ENCODE peak calls at places on chromosomes 5 and 9, in four cellular contexts. One of them, this sample, is unnamed.

GRCh38 chr9:132582786-132583583 is 579 bp downstream of the BARHL1 start:
- DNase-seq in mammary epithelial cell: no peak
- DNase-seq in brain microvascular endothelial cell: no peak
- DNase-seq in MCF 10A: no peak
- DNase-seq in this sample: no peak

GRCh38 chr5:80964919-80965318 is 4.8 kb downstream of the RASGRF2 start:
- DNase-seq in mammary epithelial cell: no peak
- DNase-seq in brain microvascular endothelial cell: no peak
- DNase-seq in MCF 10A: no peak
- DNase-seq in this sample: no peak

GRCh38 chr5:119070578-119070827 is 384 bp upstream of the DMXL1 start:
- DNase-seq in mammary epithelial cell: no peak
- DNase-seq in brain microvascular endothelial cell: no peak
- DNase-seq in MCF 10A: no peak
- DNase-seq in this sample: no peak

GRCh38 chr9:117286245-117286644 is 128.6 kb downstream of the ASTN2 start:
- DNase-seq in mammary epithelial cell: no peak
- DNase-seq in brain microvascular endothelial cell: no peak
- DNase-seq in MCF 10A: no peak
- DNase-seq in this sample: no peak

GRCh38 chr5:125492977-125493376 is 746.5 kb upstream of the ZNF608 start:
- DNase-seq in mammary epithelial cell: no peak
- DNase-seq in brain microvascular endothelial cell: no peak
- DNase-seq in MCF 10A: no peak
- DNase-seq in this sample: no peak

GRCh38 chr5:67211926-67212325 is 15.3 kb upstream of the CD180 start:
- DNase-seq in mammary epithelial cell: peak
- DNase-seq in brain microvascular endothelial cell: peak
- DNase-seq in MCF 10A: peak
- DNase-seq in this sample: peak

GRCh38 chr9:90946981-90947380 is 145.4 kb downstream of the SYK start:
- DNase-seq in mammary epithelial cell: peak
- DNase-seq in brain microvascular endothelial cell: no peak
- DNase-seq in MCF 10A: no peak
- DNase-seq in this sample: no peak

GRCh38 chr9:36991516-36992134 is 42.4 kb downstream of the PAX5 start:
- DNase-seq in mammary epithelial cell: peak
- DNase-seq in brain microvascular endothelial cell: peak
- DNase-seq in MCF 10A: peak
- DNase-seq in this sample: no peak

GRCh38 chr5:150352531-150353394 is 4.7 kb upstream of the TCOF1 start:
- DNase-seq in mammary epithelial cell: no peak
- DNase-seq in brain microvascular endothelial cell: no peak
- DNase-seq in MCF 10A: no peak
- DNase-seq in this sample: no peak

GRCh38 chr9:105901514-105902109 is 207.3 kb downstream of the TMEM38B start:
- DNase-seq in mammary epithelial cell: peak
- DNase-seq in brain microvascular endothelial cell: peak
- DNase-seq in MCF 10A: peak
- DNase-seq in this sample: no peak

GRCh38 chr9:21964925-21965385 is 29.2 kb downstream of the CDKN2A start:
- DNase-seq in mammary epithelial cell: peak
- DNase-seq in brain microvascular endothelial cell: no peak
- DNase-seq in MCF 10A: no peak
- DNase-seq in this sample: no peak

GRCh38 chr5:98428806-98429205 is 344.7 kb upstream of the RGMB start:
- DNase-seq in mammary epithelial cell: peak
- DNase-seq in brain microvascular endothelial cell: peak
- DNase-seq in MCF 10A: peak
- DNase-seq in this sample: peak

GRCh38 chr9:98381311-98382103 is 126.1 kb upstream of the TBC1D2 start:
- DNase-seq in mammary epithelial cell: no peak
- DNase-seq in brain microvascular endothelial cell: no peak
- DNase-seq in MCF 10A: no peak
- DNase-seq in this sample: no peak

GRCh38 chr9:131271506-131271931 is 4.8 kb downstream of the FAM78A start:
- DNase-seq in mammary epithelial cell: no peak
- DNase-seq in brain microvascular endothelial cell: no peak
- DNase-seq in MCF 10A: no peak
- DNase-seq in this sample: no peak

GRCh38 chr5:171418982-171419662 is at the start of gene FGF18:
- DNase-seq in mammary epithelial cell: peak
- DNase-seq in brain microvascular endothelial cell: peak
- DNase-seq in MCF 10A: peak
- DNase-seq in this sample: peak

GRCh38 chr9:88072831-88073365 is 65.4 kb downstream of the SPATA31C2 start:
- DNase-seq in mammary epithelial cell: peak
- DNase-seq in brain microvascular endothelial cell: no peak
- DNase-seq in MCF 10A: no peak
- DNase-seq in this sample: peak

GRCh38 chr9:88077071-88077617 is 61.1 kb downstream of the SPATA31C2 start:
- DNase-seq in mammary epithelial cell: peak
- DNase-seq in brain microvascular endothelial cell: no peak
- DNase-seq in MCF 10A: peak
- DNase-seq in this sample: no peak

GRCh38 chr9:88074931-88075330 is 63.3 kb downstream of the SPATA31C2 start:
- DNase-seq in mammary epithelial cell: no peak
- DNase-seq in brain microvascular endothelial cell: no peak
- DNase-seq in MCF 10A: no peak
- DNase-seq in this sample: no peak

GRCh38 chr9:88075966-88076285 is 62.3 kb downstream of the SPATA31C2 start:
- DNase-seq in mammary epithelial cell: no peak
- DNase-seq in brain microvascular endothelial cell: peak
- DNase-seq in MCF 10A: no peak
- DNase-seq in this sample: no peak

GRCh38 chr9:88076286-88077070 is 61.8 kb downstream of the SPATA31C2 start:
- DNase-seq in mammary epithelial cell: peak
- DNase-seq in brain microvascular endothelial cell: peak
- DNase-seq in MCF 10A: peak
- DNase-seq in this sample: peak
- TF ChIP-seq CTCF in mammary epithelial cell: peak
- TF ChIP-seq CTCF in brain microvascular endothelial cell: peak
- TF ChIP-seq CTCF in MCF 10A: no peak
- TF ChIP-seq CTCF in this sample: no peak

DNA sequence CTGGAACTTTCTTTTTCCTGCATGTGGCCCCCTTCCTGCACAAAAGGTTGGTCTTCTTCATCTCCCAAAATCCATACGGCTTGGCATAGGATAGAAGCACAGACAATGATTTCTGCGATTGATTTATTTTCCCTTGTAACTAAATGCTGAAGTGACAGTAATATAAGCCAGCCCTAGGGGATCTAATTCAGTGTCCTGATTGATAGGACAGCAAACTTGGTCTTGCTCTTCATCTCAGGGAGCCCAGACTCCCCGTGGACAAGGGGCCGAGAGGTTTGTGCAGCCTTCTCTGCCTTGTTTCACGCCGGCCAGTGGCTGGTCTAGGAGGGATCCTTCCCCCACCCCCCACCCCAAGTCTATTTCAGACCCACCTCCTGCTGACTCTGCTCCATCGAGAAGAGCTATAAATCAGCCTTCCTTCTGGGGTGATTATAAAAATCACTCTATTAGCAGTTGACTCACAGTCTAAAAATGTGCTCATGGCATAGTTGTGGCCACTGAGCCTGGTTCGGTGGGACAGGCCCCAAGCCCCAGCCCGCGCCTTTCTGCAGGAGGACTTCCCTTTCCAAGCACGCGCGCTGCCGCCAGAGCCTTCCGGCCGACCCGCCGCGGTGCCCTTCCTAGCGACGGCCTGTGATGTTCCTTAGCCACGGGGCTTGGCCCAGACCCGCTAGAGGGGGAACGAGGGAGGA is 89.8 kb upstream of the COL5A1 start:
- DNase-seq in mammary epithelial cell: peak
- DNase-seq in brain microvascular endothelial cell: peak
- DNase-seq in MCF 10A: peak
- DNase-seq in this sample: peak
- TF ChIP-seq CTCF in mammary epithelial cell: no peak
- TF ChIP-seq CTCF in brain microvascular endothelial cell: peak
- TF ChIP-seq CTCF in MCF 10A: no peak
- TF ChIP-seq CTCF in this sample: no peak

GRCh38 chr5:140145818-140146522 is 20.2 kb downstream of the IGIP start:
- DNase-seq in mammary epithelial cell: peak
- DNase-seq in brain microvascular endothelial cell: peak
- DNase-seq in MCF 10A: peak
- DNase-seq in this sample: peak
- TF ChIP-seq CTCF in mammary epithelial cell: no peak
- TF ChIP-seq CTCF in brain microvascular endothelial cell: peak
- TF ChIP-seq CTCF in MCF 10A: peak
- TF ChIP-seq CTCF in this sample: peak

GRCh38 chr9:33781736-33782135 is 13.6 kb upstream of the PRSS3 start:
- DNase-seq in mammary epithelial cell: no peak
- DNase-seq in brain microvascular endothelial cell: no peak
- DNase-seq in MCF 10A: no peak
- DNase-seq in this sample: no peak

GRCh38 chr9:33782395-33783152 is 12.8 kb upstream of the PRSS3 start:
- DNase-seq in mammary epithelial cell: no peak
- DNase-seq in brain microvascular endothelial cell: no peak
- DNase-seq in MCF 10A: peak
- DNase-seq in this sample: no peak

GRCh38 chr9:33787839-33788238 is 7.5 kb upstream of the PRSS3 start:
- DNase-seq in mammary epithelial cell: no peak
- DNase-seq in brain microvascular endothelial cell: no peak
- DNase-seq in MCF 10A: no peak
- DNase-seq in this sample: no peak

GRCh38 chr9:33791117-33791516 is 4.2 kb upstream of the PRSS3 start:
- DNase-seq in mammary epithelial cell: peak
- DNase-seq in brain microvascular endothelial cell: peak
- DNase-seq in MCF 10A: peak
- DNase-seq in this sample: peak

GRCh38 chr9:33785914-33786313 is 9.4 kb upstream of the PRSS3 start:
- DNase-seq in mammary epithelial cell: no peak
- DNase-seq in brain microvascular endothelial cell: no peak
- DNase-seq in MCF 10A: no peak
- DNase-seq in this sample: peak
- TF ChIP-seq CTCF in mammary epithelial cell: no peak
- TF ChIP-seq CTCF in brain microvascular endothelial cell: peak
- TF ChIP-seq CTCF in MCF 10A: peak
- TF ChIP-seq CTCF in this sample: peak

DNA sequence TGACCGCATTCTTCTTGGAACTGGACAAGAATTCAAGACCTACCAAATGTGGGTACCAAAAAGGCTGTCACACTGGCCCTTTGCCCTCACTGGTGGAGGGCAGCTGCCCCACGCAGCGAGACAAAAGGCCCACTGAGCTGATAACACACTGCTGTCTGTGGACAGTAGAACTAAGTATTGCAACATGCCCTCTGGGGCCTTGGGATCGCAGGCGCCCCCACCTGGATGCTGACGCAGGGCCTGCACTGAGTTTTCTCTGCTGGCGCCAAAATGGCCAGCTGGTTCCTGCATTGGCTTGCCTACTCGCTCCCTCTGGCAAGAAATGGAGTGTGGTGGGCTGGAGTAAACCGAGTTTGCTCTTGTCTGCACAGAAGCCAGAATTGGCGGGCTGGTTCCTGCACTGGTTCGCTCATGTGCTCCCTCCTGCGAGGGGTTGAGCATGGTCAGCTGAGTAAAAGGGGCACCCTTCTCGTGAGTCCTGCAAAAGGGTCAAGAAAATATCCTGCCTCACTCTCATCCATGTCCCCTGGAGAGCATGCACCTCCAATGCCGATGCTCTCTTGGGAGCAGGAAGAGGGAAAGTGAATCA is 55.7 kb downstream of the NXNL2 start:
- DNase-seq in mammary epithelial cell: no peak
- DNase-seq in brain microvascular endothelial cell: no peak
- DNase-seq in MCF 10A: peak
- DNase-seq in this sample: no peak
- TF ChIP-seq CTCF in mammary epithelial cell: peak
- TF ChIP-seq CTCF in brain microvascular endothelial cell: peak
- TF ChIP-seq CTCF in MCF 10A: no peak
- TF ChIP-seq CTCF in this sample: peak

GRCh38 chr5:137320056-137321045 is 178.8 kb downstream of the SPOCK1 start:
- DNase-seq in mammary epithelial cell: peak
- DNase-seq in brain microvascular endothelial cell: peak
- DNase-seq in MCF 10A: peak
- DNase-seq in this sample: peak
- TF ChIP-seq CTCF in mammary epithelial cell: peak
- TF ChIP-seq CTCF in brain microvascular endothelial cell: peak
- TF ChIP-seq CTCF in MCF 10A: peak
- TF ChIP-seq CTCF in this sample: peak